ENCODE peak calls at places on chromosomes 3 and 15, in four cellular contexts. K is ovary, V is heart left ventricle, R is SJSA1. J is an unnamed sample.

GRCh38 chr15:77905301-77905920 is 172.1 kb downstream of the TBC1D2B start:
- DNase-seq in K (no peak), V (peak), R (peak), J (no peak)

GRCh38 chr3:77256584-77257488 is 216.9 kb downstream of the ROBO2 start:
- DNase-seq in K (no peak), V (no peak), R (no peak), J (no peak)

GRCh38 chr15:100167884-100168375 is 173.8 kb downstream of the ADAMTS17 start:
- DNase-seq in K (no peak), V (no peak), R (no peak), J (no peak)

GRCh38 chr3:127673191-127674098 is 693 bp downstream of the ABTB1 start:
- DNase-seq in K (peak), V (peak), R (no peak), J (peak)

GRCh38 chr3:108106031-108106430 is 15.2 kb upstream of the CD47 start:
- DNase-seq in K (no peak), V (no peak), R (no peak), J (no peak)

GRCh38 chr3:127012091-127012490 is 29.2 kb downstream of the PLXNA1 start:
- DNase-seq in K (no peak), V (no peak), R (no peak), J (no peak)

GRCh38 chr3:190130037-190130436 is 9.3 kb upstream of the P3H2 start:
- DNase-seq in K (no peak), V (no peak), R (no peak), J (no peak)

GRCh38 chr3:44074181-44074580 is 167.5 kb upstream of the TOPAZ1 start:
- DNase-seq in K (no peak), V (no peak), R (no peak), J (no peak)

GRCh38 chr3:49461443-49462171 is 8.5 kb upstream of the DAG1 start:
- DNase-seq in K (no peak), V (no peak), R (no peak), J (no peak)

GRCh38 chr3:138442996-138443395 is 8.6 kb downstream of the ESYT3 start:
- DNase-seq in K (no peak), V (no peak), R (no peak), J (no peak)

GRCh38 chr3:64161481-64161952 is 63.7 kb downstream of the PRICKLE2 start:
- DNase-seq in K (no peak), V (no peak), R (no peak), J (no peak)

GRCh38 chr3:143352850-143353550 is 233.4 kb downstream of the CHST2 start:
- DNase-seq in K (no peak), V (no peak), R (no peak), J (no peak)

GRCh38 chr3:12891985-12892839 is 50.8 kb upstream of the RPL32 start:
- DNase-seq in K (peak), V (peak), R (no peak), J (peak)

GRCh38 chr3:146783446-146783845 is 178.3 kb upstream of the PLSCR5 start:
- DNase-seq in K (no peak), V (no peak), R (no peak), J (no peak)

GRCh38 chr15:29736745-29737023 is 85.6 kb downstream of the TJP1 start:
- DNase-seq in K (no peak), V (peak), R (peak), J (no peak)

GRCh38 chr3:192905980-192906678 is 11.5 kb downstream of the MB21D2 start:
- DNase-seq in K (no peak), V (no peak), R (no peak), J (no peak)

GRCh38 chr3:57078366-57079220 is 18.1 kb downstream of the SPATA12 start:
- DNase-seq in K (peak), V (peak), R (no peak), J (peak)

GRCh38 chr3:184914628-184915027 is 102.7 kb downstream of the VPS8 start:
- DNase-seq in K (no peak), V (no peak), R (no peak), J (no peak)

GRCh38 chr3:134933997-134934396 is 138.9 kb downstream of the EPHB1 start:
- DNase-seq in K (no peak), V (no peak), R (no peak), J (no peak)

GRCh38 chr3:70011582-70011981 is 12.0 kb downstream of the SAMMSON start:
- DNase-seq in K (no peak), V (no peak), R (no peak), J (no peak)

GRCh38 chr15:39426552-39427532 is 154.0 kb upstream of the THBS1 start:
- DNase-seq in K (no peak), V (peak), R (peak), J (peak)

GRCh38 chr3:66468016-66468735 is 32.6 kb downstream of the LRIG1 start:
- DNase-seq in K (no peak), V (no peak), R (no peak), J (no peak)

GRCh38 chr3:48938689-48939088 is 20.0 kb downstream of the ARIH2 start:
- DNase-seq in K (no peak), V (no peak), R (no peak), J (no peak)

GRCh38 chr3:87761341-87761740 is 297.5 kb downstream of the CGGBP1 start:
- DNase-seq in K (no peak), V (no peak), R (no peak), J (no peak)

GRCh38 chr3:87756616-87757015 is 302.2 kb downstream of the CGGBP1 start:
- DNase-seq in K (no peak), V (no peak), R (no peak), J (no peak)

GRCh38 chr3:87761795-87762194 is 297.0 kb downstream of the CGGBP1 start:
- DNase-seq in K (no peak), V (no peak), R (no peak), J (no peak)

GRCh38 chr3:87755852-87756251 is 303.0 kb downstream of the CGGBP1 start:
- DNase-seq in K (no peak), V (no peak), R (no peak), J (no peak)
- H3K27ac ChIP-seq in K (no peak), V (no peak), R (no peak), J (no peak)

GRCh38 chr3:42036483-42036823 is 54.7 kb upstream of the TRAK1 start:
- DNase-seq in K (no peak), V (no peak), R (peak), J (no peak)
- H3K27ac ChIP-seq in K (no peak), V (peak), R (peak), J (no peak)

GRCh38 chr3:73009750-73010149 is 13.1 kb downstream of the PPP4R2 start:
- DNase-seq in K (no peak), V (no peak), R (no peak), J (no peak)
- H3K27ac ChIP-seq in K (no peak), V (no peak), R (no peak), J (no peak)

DNA sequence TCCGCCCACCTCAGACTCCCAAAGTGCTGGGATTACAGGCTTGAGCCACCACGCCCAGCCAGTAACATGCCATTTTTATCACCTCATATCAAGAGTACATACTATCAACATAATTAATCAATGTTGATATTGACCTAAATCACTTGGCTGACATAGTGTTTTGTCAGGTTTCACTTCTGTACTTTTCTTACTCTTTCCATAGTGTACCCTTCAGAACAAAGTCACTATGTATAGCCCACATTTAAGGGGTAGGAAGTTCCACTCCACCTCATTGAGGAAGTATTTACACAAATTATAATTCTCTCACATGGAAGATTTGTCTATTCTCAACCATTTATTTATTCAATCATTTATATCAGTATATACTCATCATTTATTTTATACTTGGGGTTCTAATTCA is 145.2 kb downstream of the STAG1 start:
- DNase-seq in K (no peak), V (no peak), R (no peak), J (no peak)
- H3K27ac ChIP-seq in K (no peak), V (no peak), R (no peak), J (no peak)

GRCh38 chr15:69888406-69888805 is 209.3 kb downstream of the TLE3 start:
- DNase-seq in K (no peak), V (no peak), R (no peak), J (no peak)

GRCh38 chr15:69893086-69893485 is 204.6 kb downstream of the TLE3 start:
- DNase-seq in K (no peak), V (no peak), R (no peak), J (no peak)

GRCh38 chr15:69892351-69892750 is 205.4 kb downstream of the TLE3 start:
- DNase-seq in K (no peak), V (no peak), R (no peak), J (no peak)

GRCh38 chr15:69893863-69894262 is 203.9 kb downstream of the TLE3 start:
- DNase-seq in K (no peak), V (peak), R (no peak), J (no peak)

GRCh38 chr15:69891070-69891491 is 206.6 kb downstream of the TLE3 start:
- DNase-seq in K (no peak), V (no peak), R (no peak), J (no peak)
- H3K27ac ChIP-seq in K (no peak), V (no peak), R (no peak), J (no peak)